ENCODE peak calls at places on chromosomes 6 and 20, in ten cellular contexts. Y, R, F, K, T, U, N, G, C and E are unnamed samples.
A peak's percentile ranks its signal among the peaks of the same experiment; 100 is the strongest.

GRCh38 chr20:25229486-25230176 is 18.3 kb upstream of the PYGB start:
- DNase-seq in Y (no peak), R (no peak), F (no peak), K (no peak), T (no peak), U (no peak), N (no peak), G (no peak), C (no peak), E (no peak)

GRCh38 chr20:41476013-41476441 is 109.4 kb upstream of the EMILIN3 start:
- DNase-seq in Y (no peak), R (peak; percentile 64), F (no peak), K (no peak), T (no peak), U (no peak), N (no peak), G (no peak), C (no peak), E (no peak)

GRCh38 chr20:50040432-50041237 is 57.9 kb downstream of the SNAI1 start:
- DNase-seq in Y (no peak), R (no peak), F (no peak), K (no peak), T (no peak), U (no peak), N (no peak), G (no peak), C (no peak), E (no peak)

GRCh38 chr6:116287668-116288282 is 8.0 kb upstream of the TSPYL1 start:
- DNase-seq in Y (no peak), R (no peak), F (no peak), K (no peak), T (no peak), U (no peak), N (no peak), G (no peak), C (no peak), E (peak; percentile 51)

GRCh38 chr6:154549179-154549578 is 38.7 kb upstream of the CNKSR3 start:
- DNase-seq in Y (no peak), R (no peak), F (no peak), K (no peak), T (no peak), U (no peak), N (no peak), G (no peak), C (no peak), E (no peak)

GRCh38 chr20:48313346-48313745 is 514.5 kb downstream of the PREX1 start:
- DNase-seq in Y (no peak), R (no peak), F (no peak), K (no peak), T (no peak), U (no peak), N (no peak), G (no peak), C (no peak), E (no peak)

GRCh38 chr20:43507150-43508080 is at the start of gene L3MBTL1:
- DNase-seq in Y (no peak), R (peak; percentile 57), F (no peak), K (peak; percentile 42), T (peak; percentile 82), U (no peak), N (peak; percentile 65), G (peak; percentile 20), C (no peak), E (peak; percentile 33)

GRCh38 chr6:78868124-78868523 is 773 bp downstream of the IRAK1BP1 start:
- DNase-seq in Y (no peak), R (no peak), F (no peak), K (no peak), T (no peak), U (no peak), N (no peak), G (no peak), C (no peak), E (no peak)

GRCh38 chr6:43263314-43264178 is 20.3 kb downstream of the TTBK1 start:
- DNase-seq in Y (peak; percentile 63), R (peak; percentile 88), F (peak; percentile 55), K (peak; percentile 81), T (peak; percentile 86), U (peak; percentile 65), N (peak; percentile 93), G (peak; percentile 81), C (peak; percentile 20), E (peak; percentile 51)

GRCh38 chr6:104941694-104942177 is 15.2 kb upstream of the LIN28B start:
- DNase-seq in Y (no peak), R (no peak), F (no peak), K (no peak), T (no peak), U (no peak), N (no peak), G (no peak), C (no peak), E (no peak)

GRCh38 chr6:135163440-135163738 is 17.7 kb upstream of the MYB start:
- DNase-seq in Y (no peak), R (no peak), F (no peak), K (peak; percentile 65), T (no peak), U (peak; percentile 39), N (peak; percentile 58), G (peak; percentile 44), C (no peak), E (no peak)

GRCh38 chr6:39018103-39018502 is 30.5 kb upstream of the GLP1R start:
- DNase-seq in Y (no peak), R (no peak), F (no peak), K (no peak), T (no peak), U (no peak), N (no peak), G (no peak), C (no peak), E (no peak)

GRCh38 chr20:32510601-32511357 is 74.4 kb downstream of the NOL4L start:
- DNase-seq in Y (no peak), R (no peak), F (no peak), K (no peak), T (no peak), U (no peak), N (peak; percentile 51), G (no peak), C (no peak), E (no peak)

GRCh38 chr6:139240161-139241010 is 51.4 kb downstream of the TXLNB start:
- DNase-seq in Y (no peak), R (peak; percentile 34), F (no peak), K (no peak), T (no peak), U (no peak), N (no peak), G (no peak), C (no peak), E (no peak)

GRCh38 chr6:76972463-76972862 is 490.8 kb downstream of the HTR1B start:
- DNase-seq in Y (no peak), R (no peak), F (no peak), K (no peak), T (no peak), U (no peak), N (no peak), G (no peak), C (no peak), E (no peak)